ENCODE peak calls at places on chromosomes 4 and X, in nine cellular contexts. H, X, W, S, Q, J, D, A and N are unnamed samples.

GRCh38 chr4:8528713-8529112 is 51.5 kb upstream of the GPR78 start:
- DNase-seq in H (no peak), X (no peak), W (no peak), S (no peak), Q (no peak), J (no peak), D (peak; percentile 79), A (no peak), N (no peak)

GRCh38 chr4:105186701-105187158 is 40.1 kb downstream of the TET2 start:
- DNase-seq in H (no peak), X (peak; percentile 41), W (no peak), S (no peak), Q (no peak), J (no peak), D (peak; percentile 72), A (no peak), N (no peak)

GRCh38 chrX:74304016-74304415 is at the start of gene ZCCHC13:
- DNase-seq in H (no peak), X (no peak), W (no peak), S (no peak), Q (no peak), J (no peak), D (no peak), A (no peak), N (no peak)

GRCh38 chrX:4925911-4926310 is 1212.5 kb upstream of the PRKX start:
- DNase-seq in H (no peak), X (no peak), W (no peak), S (no peak), Q (no peak), J (no peak), D (no peak), A (no peak), N (no peak)

GRCh38 chr4:7890635-7891393 is 48.8 kb downstream of the AFAP1 start:
- DNase-seq in H (no peak), X (no peak), W (peak; percentile 38), S (peak; percentile 27), Q (no peak), J (no peak), D (peak; percentile 96), A (no peak), N (no peak)

GRCh38 chrX:40086569-40087335 is 11.0 kb downstream of the BCOR start:
- DNase-seq in H (no peak), X (no peak), W (no peak), S (no peak), Q (no peak), J (peak; percentile 23), D (no peak), A (no peak), N (no peak)

GRCh38 chrX:19705196-19705769 is 182.1 kb downstream of the SH3KBP1 start:
- DNase-seq in H (no peak), X (no peak), W (no peak), S (no peak), Q (no peak), J (no peak), D (no peak), A (no peak), N (no peak)

GRCh38 chrX:29397506-29397905 is 810.3 kb downstream of the IL1RAPL1 start:
- DNase-seq in H (no peak), X (no peak), W (no peak), S (no peak), Q (no peak), J (no peak), D (no peak), A (no peak), N (no peak)

GRCh38 chrX:30762754-30763153 is 109.5 kb downstream of the GK start:
- DNase-seq in H (no peak), X (no peak), W (no peak), S (no peak), Q (no peak), J (no peak), D (peak; percentile 17), A (no peak), N (no peak)

GRCh38 chr4:98664959-98665358 is 6.5 kb upstream of the TSPAN5 start:
- DNase-seq in H (no peak), X (no peak), W (no peak), S (no peak), Q (no peak), J (no peak), D (no peak), A (no peak), N (no peak)

GRCh38 chr4:99749445-99750391 is 66.9 kb upstream of the DAPP1 start:
- DNase-seq in H (no peak), X (no peak), W (no peak), S (no peak), Q (no peak), J (no peak), D (no peak), A (no peak), N (no peak)

GRCh38 chrX:71098302-71098701 is 2.7 kb downstream of the FOXO4 start:
- DNase-seq in H (peak; percentile 52), X (peak; percentile 61), W (peak; percentile 48), S (no peak), Q (peak; percentile 60), J (peak; percentile 15), D (no peak), A (peak; percentile 69), N (peak; percentile 32)

GRCh38 chr4:74059161-74059829 is 20.8 kb upstream of the CXCL3 start:
- DNase-seq in H (no peak), X (no peak), W (no peak), S (no peak), Q (no peak), J (no peak), D (no peak), A (no peak), N (no peak)

GRCh38 chr4:5999830-6000365 is 18.3 kb downstream of the C4orf50 start:
- DNase-seq in H (no peak), X (no peak), W (no peak), S (no peak), Q (no peak), J (no peak), D (no peak), A (peak; percentile 12), N (no peak)

GRCh38 chr4:40040908-40041307 is 15.7 kb upstream of the N4BP2 start:
- DNase-seq in H (no peak), X (no peak), W (no peak), S (no peak), Q (no peak), J (no peak), D (no peak), A (no peak), N (no peak)

GRCh38 chr4:6362896-6363295 is 93.2 kb downstream of the WFS1 start:
- DNase-seq in H (no peak), X (peak; percentile 51), W (no peak), S (no peak), Q (peak; percentile 49), J (no peak), D (no peak), A (no peak), N (no peak)